ENCODE peak calls at places on chromosomes 2 and 18, in five cellular contexts. F is nephron progenitor cell, C is MM.1S, K is body of pancreas, Q is K562. L is an unnamed sample.

GRCh38 chr2:215750763-215751162 is 262.6 kb downstream of the MREG start:
- DNase-seq in K (no peak), Q (no peak), F (no peak), C (peak), L (no peak)

GRCh38 chr18:2906522-2907458 is 60.0 kb downstream of the EMILIN2 start:
- DNase-seq in Q (peak), C (peak), F (peak), K (peak), L (peak)

GRCh38 chr18:55934801-55935200 is 346.8 kb upstream of the TCF4 start:
- DNase-seq in K (no peak), Q (no peak), C (no peak), F (no peak), L (no peak)

GRCh38 chr2:183010112-183010511 is 28.1 kb downstream of the NCKAP1 start:
- DNase-seq in C (no peak), K (no peak), F (peak), Q (peak), L (no peak)

GRCh38 chr2:186497928-186498327 is 11.9 kb downstream of the ZC3H15 start:
- DNase-seq in K (no peak), C (no peak), Q (no peak), F (no peak), L (no peak)

GRCh38 chr2:97935719-97936161 is 60.0 kb downstream of the TMEM131 start:
- DNase-seq in C (no peak), F (peak), Q (no peak), K (no peak), L (no peak)

GRCh38 chr2:191304939-191305875 is 60.0 kb downstream of the MYO1B start:
- DNase-seq in C (no peak), F (no peak), Q (no peak), K (peak), L (no peak)

GRCh38 chr2:29005331-29005730 is 24.2 kb downstream of the TOGARAM2 start:
- DNase-seq in K (no peak), C (no peak), F (no peak), Q (no peak), L (no peak)

GRCh38 chr18:3771121-3771971 is 321.4 kb downstream of the TGIF1 start:
- DNase-seq in Q (peak), K (peak), C (peak), F (peak), L (peak)

GRCh38 chr2:63058742-63059433 is 8.3 kb downstream of the OTX1 start:
- DNase-seq in F (peak), K (no peak), C (no peak), Q (no peak), L (peak)

GRCh38 chr18:12278765-12279682 is 24.9 kb downstream of the CIDEA start:
- DNase-seq in C (no peak), K (peak), F (peak), Q (no peak), L (no peak)

GRCh38 chr2:215418064-215418963 is 17.6 kb downstream of the FN1 start:
- DNase-seq in F (no peak), K (peak), Q (no peak), C (no peak), L (no peak)

GRCh38 chr2:109175350-109175678 is 46.3 kb downstream of the SH3RF3 start:
- DNase-seq in C (peak), K (no peak), Q (no peak), F (no peak), L (no peak)

GRCh38 chr2:172052000-172052983 is 33.0 kb upstream of the DLX1 start:
- DNase-seq in F (no peak), K (no peak), Q (no peak), C (no peak), L (peak)

GRCh38 chr2:76415821-76416220 is 705.1 kb upstream of the GCFC2 start:
- DNase-seq in Q (no peak), C (no peak), F (no peak), K (no peak), L (peak)

GRCh38 chr2:85907671-85908157 is 18.9 kb upstream of the ST3GAL5 start:
- DNase-seq in C (no peak), K (no peak), Q (peak), F (no peak), L (no peak)

GRCh38 chr18:12585218-12585617 is 72.7 kb downstream of the SPIRE1 start:
- DNase-seq in Q (no peak), C (no peak), F (no peak), K (no peak), L (no peak)

GRCh38 chr2:178514664-178515063 is 34.4 kb downstream of the PLEKHA3 start:
- DNase-seq in F (no peak), Q (no peak), C (no peak), K (no peak), L (no peak)

GRCh38 chr18:47968721-47969120 is 38.3 kb upstream of the SMAD2 start:
- DNase-seq in Q (no peak), C (no peak), K (no peak), F (no peak), L (no peak)

GRCh38 chr2:217947341-217948316 is 55.2 kb downstream of the TNS1 start:
- DNase-seq in C (no peak), F (no peak), K (no peak), Q (no peak), L (no peak)

GRCh38 chr2:215727507-215728503 is 285.5 kb downstream of the MREG start:
- DNase-seq in C (no peak), K (no peak), F (no peak), Q (no peak), L (no peak)

GRCh38 chr2:116413659-116414058 is 1400.8 kb upstream of the DDX18 start:
- DNase-seq in C (no peak), F (no peak), K (no peak), Q (no peak), L (no peak)

GRCh38 chr2:43075906-43076585 is 150.4 kb downstream of the ZFP36L2 start:
- DNase-seq in F (no peak), C (no peak), K (no peak), Q (no peak), L (no peak)

GRCh38 chr2:180015951-180016709 is 9.0 kb upstream of the CWC22 start:
- DNase-seq in K (no peak), F (no peak), Q (no peak), C (no peak), L (no peak)

GRCh38 chr2:176468471-176468870 is 199.2 kb downstream of the MTX2 start:
- DNase-seq in Q (no peak), F (no peak), K (no peak), C (no peak), L (no peak)

GRCh38 chr2:6113796-6114195 is 421.6 kb downstream of the SOX11 start:
- DNase-seq in Q (no peak), K (no peak), F (no peak), C (no peak), L (no peak)

GRCh38 chr2:96866586-96866985 is 3.3 kb downstream of the SEMA4C start:
- DNase-seq in Q (no peak), K (no peak), F (no peak), C (no peak), L (no peak)

GRCh38 chr2:43889416-43889815 is 50.6 kb downstream of the ABCG8 start:
- DNase-seq in Q (no peak), F (no peak), C (no peak), K (no peak), L (no peak)

GRCh38 chr2:84231474-84231873 is 227.6 kb downstream of the SUCLG1 start:
- DNase-seq in Q (no peak), K (no peak), C (no peak), F (no peak), L (no peak)

GRCh38 chr2:168310580-168310979 is 63.2 kb upstream of the STK39 start:
- DNase-seq in Q (no peak), K (no peak), C (no peak), F (no peak), L (no peak)

GRCh38 chr18:13823707-13824395 is at the start of gene MC5R:
- DNase-seq in Q (peak), C (peak), K (peak), F (peak), L (peak)

GRCh38 chr2:144519934-144520717 is at the start of gene ZEB2:
- DNase-seq in F (peak), Q (peak), C (no peak), K (peak), L (no peak)

GRCh38 chr2:67650292-67651133 is 253.4 kb downstream of the ETAA1 start:
- DNase-seq in Q (peak), K (peak), C (no peak), F (peak), L (peak)

DNA sequence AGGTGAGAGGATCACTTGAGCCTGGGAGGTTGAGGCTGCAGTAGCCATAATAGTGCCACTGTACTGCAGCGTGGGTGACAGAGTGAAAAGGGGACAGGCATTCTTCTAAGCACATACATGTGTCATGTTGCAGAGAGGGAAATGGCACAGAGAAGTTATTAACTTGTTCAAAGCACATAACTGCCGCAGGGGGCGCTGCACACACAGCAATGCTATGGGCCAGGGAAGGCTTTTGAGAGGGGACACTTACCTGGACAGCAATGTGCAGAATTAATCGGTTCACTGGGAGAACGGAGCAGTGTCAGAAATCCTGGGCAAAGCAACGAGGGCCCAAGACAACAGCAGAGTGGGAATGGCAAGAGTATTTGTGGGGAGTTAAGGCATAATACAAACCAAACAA is 2.4 kb downstream of the SCYGR8 start:
- DNase-seq in C (no peak), F (peak), Q (peak), K (no peak), L (no peak)
- TF ChIP-seq CTCF in C (peak), F (peak), Q (peak), K (no peak), L (peak)

DNA sequence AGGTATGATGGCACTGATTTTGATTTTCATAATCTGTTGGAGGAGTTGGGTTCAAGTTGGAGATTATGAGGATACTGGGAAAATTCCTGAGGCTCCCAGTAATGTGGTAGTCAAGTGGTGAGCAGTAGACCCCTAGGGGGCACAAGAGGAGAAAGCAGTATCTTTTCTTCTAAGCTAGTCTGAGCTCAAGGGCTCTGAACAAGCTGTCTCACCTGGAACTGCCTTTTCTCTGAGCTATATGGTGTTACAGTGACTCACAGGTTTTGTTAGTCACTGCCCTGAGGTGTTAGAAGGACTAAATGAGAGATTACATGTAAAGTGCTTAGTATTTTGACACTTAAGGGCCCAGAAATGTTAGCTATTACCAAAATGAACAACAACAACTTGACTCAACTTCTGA is 42.2 kb downstream of the CD302 start:
- DNase-seq in Q (peak), F (no peak), K (no peak), C (no peak), L (no peak)
- TF ChIP-seq CTCF in Q (peak), F (no peak), K (no peak), C (peak), L (peak)

GRCh38 chr18:33232318-33232626 is 208.2 kb downstream of the CCDC178 start:
- DNase-seq in Q (no peak), C (no peak), K (no peak), F (no peak), L (no peak)
- TF ChIP-seq CTCF in Q (no peak), C (no peak), K (no peak), F (no peak), L (no peak)

DNA sequence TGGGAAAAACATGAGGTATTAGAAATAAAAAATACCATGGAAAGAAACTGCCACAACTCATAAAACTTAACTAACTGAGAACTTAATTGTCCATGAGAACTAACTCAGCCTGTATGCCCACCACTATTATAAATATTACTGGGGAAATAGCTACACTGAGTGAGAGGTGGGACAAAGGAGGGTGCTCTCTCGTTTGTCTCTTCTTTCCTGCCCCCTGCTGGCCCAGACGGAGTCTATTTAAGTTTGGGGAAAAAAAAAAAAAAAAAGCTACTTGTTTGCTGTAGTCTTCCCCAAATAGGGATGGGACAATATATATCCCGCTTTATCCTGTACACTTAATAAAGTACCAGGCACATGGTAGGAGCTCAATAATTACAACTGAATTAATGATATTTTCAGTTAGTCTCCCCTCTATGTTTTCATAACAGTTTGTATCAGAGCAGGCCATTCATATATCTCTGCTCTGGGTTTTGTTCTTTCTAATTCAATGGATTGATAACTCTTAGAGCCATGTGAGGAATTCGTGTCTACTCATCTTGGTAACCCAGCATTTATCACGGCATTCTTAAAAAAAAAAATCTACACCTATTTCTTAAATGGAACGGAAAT is 647.7 kb upstream of the PKDCC start:
- DNase-seq in Q (no peak), C (peak), K (peak), F (peak), L (no peak)
- TF ChIP-seq CTCF in Q (no peak), C (peak), K (no peak), F (peak), L (peak)

DNA sequence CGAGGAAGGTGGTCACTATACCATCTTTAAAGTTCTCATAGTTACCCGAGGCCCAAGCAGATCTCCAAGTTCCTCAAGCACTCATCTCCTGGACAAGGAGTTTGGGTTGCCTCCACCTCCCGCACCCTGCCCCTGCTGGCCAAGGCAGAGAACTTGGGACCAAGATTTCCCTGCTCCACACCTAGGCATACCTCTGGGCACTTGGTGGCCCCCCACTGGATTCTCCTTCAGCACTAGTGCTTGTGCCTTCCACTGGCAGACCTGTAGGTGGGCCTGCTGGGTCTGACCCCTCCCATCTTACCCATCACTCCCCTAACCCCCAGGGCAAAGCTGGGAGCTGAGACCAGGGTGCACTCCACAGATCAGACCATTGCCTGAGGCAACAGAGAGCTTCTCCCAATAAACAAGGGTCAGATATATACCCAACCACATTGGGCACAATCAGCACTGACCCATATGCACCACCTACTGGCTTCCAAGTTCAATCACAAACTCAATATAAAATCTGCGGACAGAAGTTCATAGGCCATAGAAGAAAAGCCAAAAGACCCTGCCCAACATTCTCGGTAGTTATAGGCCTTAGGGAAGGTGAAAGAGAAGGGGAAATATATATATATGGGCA is 244.2 kb downstream of the EXOC6B start:
- DNase-seq in F (no peak), Q (no peak), C (no peak), K (no peak), L (no peak)
- TF ChIP-seq CTCF in F (no peak), Q (peak), C (no peak), K (no peak), L (no peak)

GRCh38 chr18:79962311-79962710 is 2.1 kb upstream of the HSBP1L1 start:
- DNase-seq in Q (no peak), F (no peak), K (no peak), C (no peak), L (no peak)

GRCh38 chr18:79962835-79963657 is 1.4 kb upstream of the HSBP1L1 start:
- DNase-seq in F (no peak), K (no peak), Q (no peak), C (no peak), L (peak)

GRCh38 chr18:79965119-79965902 is 868 bp downstream of the HSBP1L1 start:
- DNase-seq in K (peak), F (no peak), Q (no peak), C (no peak), L (no peak)

GRCh38 chr18:79963658-79964329 is 649 bp upstream of the HSBP1L1 start:
- DNase-seq in F (no peak), C (no peak), Q (no peak), K (no peak), L (no peak)

DNA sequence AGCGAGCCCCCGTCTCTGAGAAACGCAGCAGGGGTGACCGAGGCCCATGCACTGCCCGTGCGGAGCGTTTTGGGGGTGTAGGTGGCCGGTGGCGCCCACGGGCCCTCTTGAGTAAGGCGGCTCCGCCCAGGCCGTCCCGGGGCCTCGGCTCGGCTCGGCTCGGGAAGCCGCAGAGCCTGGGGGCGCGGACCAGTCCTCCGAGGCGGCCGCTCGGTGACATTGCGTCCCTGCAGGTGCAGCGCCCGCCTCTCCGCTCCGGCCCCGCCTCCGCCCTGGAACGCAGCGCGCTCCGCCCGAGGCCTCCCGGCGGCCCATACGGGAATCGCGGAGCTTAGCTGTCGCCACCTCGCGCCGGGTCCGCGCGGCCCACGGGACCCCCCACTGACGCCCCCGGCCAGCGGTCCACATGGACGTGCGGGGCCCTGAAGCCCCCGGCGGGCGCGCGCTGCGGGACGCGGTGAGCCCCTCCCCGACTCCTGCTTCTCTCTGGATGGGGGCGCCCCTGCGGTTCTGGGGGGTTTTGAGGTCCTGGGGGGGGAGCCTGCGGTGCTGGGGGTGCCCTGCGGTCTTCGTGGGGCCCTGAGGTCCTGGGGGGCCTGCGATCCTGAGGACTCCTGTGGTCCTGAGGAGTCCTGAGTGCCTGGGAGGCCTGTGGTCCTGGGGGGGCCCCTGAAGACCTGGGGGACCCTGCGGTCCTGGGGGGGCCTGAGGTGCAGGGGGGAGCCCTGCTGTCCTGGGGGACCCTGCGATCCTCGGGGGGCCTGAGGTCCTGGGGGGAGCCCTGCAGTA is at the start of gene HSBP1L1:
- DNase-seq in K (peak), Q (no peak), C (peak), F (peak), L (peak)
- TF ChIP-seq CTCF in K (peak), Q (no peak), C (no peak), F (no peak), L (peak)

GRCh38 chr2:100321181-100321880 is 970 bp downstream of the LONRF2 start:
- DNase-seq in K (peak), C (no peak), Q (peak), F (peak), L (peak)
- TF ChIP-seq CTCF in K (peak), C (no peak), Q (peak), F (peak), L (no peak)